ENCODE peak calls at places on chromosomes 3 and 15, in ten cellular contexts. Z is CD8-positive, alpha-beta T cell; E is HCT116; U is uterus; P is heart left ventricle; O is RWPE2; Q is IMR-90; B is right atrium auricular region; K is fibroblast of lung; N is A549. C is an unnamed sample.

GRCh38 chr15:88704791-88705768 is 66.3 kb downstream of the ISG20 start:
- DNase-seq in Z (no peak), N (no peak), Q (no peak), U (peak; percentile 58), P (peak; percentile 43), B (no peak), K (peak; percentile 58), E (no peak), O (peak; percentile 69), C (no peak)

GRCh38 chr3:114809668-114810413 is 337.2 kb downstream of the ZBTB20 start:
- DNase-seq in Q (peak; percentile 65), K (peak; percentile 74), B (no peak), Z (no peak), P (no peak), U (no peak), E (no peak), N (peak; percentile 11), O (no peak), C (no peak)

GRCh38 chr3:43695863-43696262 is 5.1 kb downstream of the ABHD5 start:
- DNase-seq in E (no peak), O (no peak), Z (no peak), K (no peak), B (no peak), P (no peak), U (no peak), N (no peak), Q (no peak), C (no peak)

GRCh38 chr3:464255-464654 is 267.7 kb downstream of the CHL1 start:
- DNase-seq in B (no peak), K (no peak), U (no peak), Q (no peak), E (no peak), O (no peak), N (no peak), P (no peak), Z (no peak), C (no peak)

GRCh38 chr3:11717768-11718581 is 74.3 kb upstream of the VGLL4 start:
- DNase-seq in O (no peak), N (peak; percentile 40), E (no peak), Q (peak; percentile 46), Z (no peak), K (peak; percentile 50), P (no peak), B (no peak), U (peak; percentile 24), C (no peak)

GRCh38 chr3:11221818-11222217 is 50.4 kb upstream of the ATG7 start:
- DNase-seq in O (no peak), Z (no peak), N (no peak), B (no peak), K (no peak), P (no peak), U (no peak), Q (no peak), E (no peak), C (no peak)

GRCh38 chr15:28989239-28989830 is 103.6 kb downstream of the APBA2 start:
- DNase-seq in N (peak; percentile 39), B (no peak), K (no peak), P (no peak), O (no peak), Z (no peak), Q (peak; percentile 21), E (no peak), U (no peak), C (no peak)

GRCh38 chr3:141959921-141960554 is 83.6 kb downstream of the ATP1B3 start:
- DNase-seq in K (peak; percentile 61), U (no peak), N (no peak), O (no peak), Z (no peak), P (no peak), B (peak; percentile 46), Q (peak; percentile 78), E (peak; percentile 12), C (no peak)

GRCh38 chr3:189710620-189711388 is 79.6 kb downstream of the TP63 start:
- DNase-seq in P (peak; percentile 45), O (peak; percentile 69), Q (peak; percentile 99), K (peak; percentile 91), U (peak; percentile 40), Z (no peak), N (peak; percentile 86), B (no peak), E (no peak), C (no peak)

GRCh38 chr15:100002091-100002620 is 268.9 kb upstream of the LYSMD4 start:
- DNase-seq in P (no peak), N (no peak), E (no peak), Z (no peak), O (peak; percentile 66), Q (no peak), K (no peak), B (no peak), U (no peak), C (no peak)

GRCh38 chr3:171875923-171876412 is 32.8 kb downstream of the TMEM212 start:
- DNase-seq in P (no peak), N (peak; percentile 51), Z (no peak), U (peak; percentile 34), K (no peak), Q (peak; percentile 19), E (no peak), O (no peak), B (no peak), C (no peak)

GRCh38 chr3:196969001-196969659 is 497 bp upstream of the PIGZ start:
- DNase-seq in N (no peak), O (no peak), Q (no peak), K (no peak), Z (no peak), P (no peak), U (no peak), E (no peak), B (no peak), C (peak; percentile 90)

GRCh38 chr3:146160233-146160963 is 586 bp downstream of the PLOD2 start:
- DNase-seq in N (peak; percentile 85), B (peak; percentile 88), U (peak; percentile 81), Z (no peak), E (peak; percentile 57), K (peak; percentile 80), Q (peak; percentile 79), P (peak; percentile 68), O (no peak), C (no peak)

DNA sequence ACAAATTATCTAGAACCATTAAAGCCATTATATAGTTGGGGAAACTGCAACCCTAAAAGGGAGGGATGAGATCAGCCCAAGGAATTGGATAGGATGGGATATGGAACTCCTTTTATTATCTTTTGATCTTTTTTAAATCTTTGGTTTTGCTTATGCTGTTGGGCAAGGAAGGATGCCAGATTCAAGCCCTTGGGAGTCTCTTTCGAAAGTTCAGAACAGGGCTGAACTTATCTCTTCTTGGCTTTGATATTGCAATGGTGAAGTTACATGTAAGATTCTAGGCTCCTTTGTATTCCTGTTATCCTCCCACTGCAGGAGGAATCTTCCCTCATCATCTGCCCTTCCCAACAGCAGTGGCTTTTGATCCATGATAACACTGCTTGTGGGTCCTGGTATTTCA is 10.0 kb upstream of the SLC22A13 start:
- DNase-seq in Z (no peak), Q (no peak), K (no peak), B (no peak), P (no peak), O (no peak), U (no peak), N (no peak), E (no peak), C (no peak)
- TF ChIP-seq CTCF in Z (no peak), Q (no peak), K (no peak), B (no peak), P (no peak), O (no peak), U (no peak), N (no peak), E (no peak), C (no peak)

GRCh38 chr3:73516656-73517055 is 108.1 kb downstream of the PDZRN3 start:
- DNase-seq in O (no peak), B (no peak), Z (no peak), K (peak; percentile 95), E (no peak), N (no peak), Q (peak; percentile 88), P (peak; percentile 72), U (peak; percentile 83), C (no peak)

GRCh38 chr3:73523661-73524060 is 101.1 kb downstream of the PDZRN3 start:
- DNase-seq in Q (no peak), K (no peak), B (no peak), O (no peak), U (no peak), P (no peak), N (no peak), E (no peak), Z (no peak), C (no peak)

GRCh38 chr3:73520931-73521461 is 103.7 kb downstream of the PDZRN3 start:
- DNase-seq in P (peak; percentile 50), N (no peak), U (peak; percentile 86), Q (peak; percentile 16), E (no peak), B (no peak), K (peak; percentile 66), O (no peak), Z (no peak), C (no peak)

GRCh38 chr3:73525591-73525990 is 99.2 kb downstream of the PDZRN3 start:
- DNase-seq in O (no peak), N (no peak), Z (no peak), P (no peak), Q (no peak), U (no peak), K (no peak), B (no peak), E (no peak), C (no peak)

GRCh38 chr3:73521936-73522335 is 102.8 kb downstream of the PDZRN3 start:
- DNase-seq in N (no peak), O (no peak), E (no peak), U (no peak), B (no peak), Z (no peak), K (no peak), P (no peak), Q (no peak), C (no peak)
- H3K4me1 ChIP-seq in N (no peaks in the 10 kb centered on the region), O (no peaks in the 10 kb centered on the region), E (no peaks in the 10 kb centered on the region), U (peaks cover 13% of the 10 kb centered on the region), B (no peaks in the 10 kb centered on the region), Z (no peaks in the 10 kb centered on the region), K (peaks cover under 1% of the 10 kb centered on the region), P (peaks cover 35% of the 10 kb centered on the region), Q (peaks cover 11% of the 10 kb centered on the region), C (no peaks in the 10 kb centered on the region)

GRCh38 chr3:82376883-82377282 is 615.4 kb upstream of the GBE1 start:
- DNase-seq in E (peak; percentile 4), K (no peak), O (no peak), N (peak; percentile 13), U (no peak), Q (no peak), Z (no peak), B (no peak), P (no peak), C (no peak)
- H3K9me3 ChIP-seq in E (peaks cover 10% of the 10 kb centered on the region), K (no peaks in the 10 kb centered on the region), O (peaks cover 7% of the 10 kb centered on the region), N (peaks cover 4% of the 10 kb centered on the region), U (no peaks in the 10 kb centered on the region), Q (peaks cover 15% of the 10 kb centered on the region), Z (no peaks in the 10 kb centered on the region), B (no peaks in the 10 kb centered on the region), P (no peaks in the 10 kb centered on the region), C (peaks cover 22% of the 10 kb centered on the region)

DNA sequence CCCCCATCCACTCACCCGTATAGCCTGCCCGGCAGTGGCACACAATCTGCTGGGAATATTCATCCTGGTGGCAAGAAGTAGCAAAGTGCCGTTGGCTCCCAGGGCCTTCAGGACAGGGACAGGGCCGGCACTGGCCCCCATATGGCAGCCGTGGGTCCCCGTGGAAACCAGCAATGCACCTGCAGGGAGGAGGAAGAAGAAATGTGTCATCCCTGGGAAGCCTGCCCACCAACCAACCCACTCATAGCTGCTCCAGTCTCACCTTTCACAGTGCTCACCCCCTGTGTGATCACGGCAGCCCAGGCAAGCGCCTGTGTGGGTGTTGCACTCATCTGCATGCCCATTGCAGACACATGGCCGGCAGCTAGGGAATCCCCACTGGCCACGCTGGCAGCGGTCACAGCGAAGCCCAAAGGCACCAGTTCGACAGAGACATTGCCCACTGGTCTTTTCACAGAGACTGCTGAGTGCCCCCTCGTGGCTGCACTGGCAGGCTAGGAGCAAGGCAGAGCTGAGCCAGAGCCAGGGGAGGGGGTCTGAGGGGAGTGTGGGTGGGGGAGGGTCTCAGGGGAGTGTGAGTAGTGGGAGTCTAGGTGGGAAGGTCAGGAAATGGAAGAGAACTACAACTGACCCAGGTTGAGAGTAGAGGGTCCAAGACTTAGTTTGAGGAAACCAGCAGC is 4.5 kb upstream of the USP19 start:
- DNase-seq in E (no peak), Q (peak; percentile 59), O (no peak), P (no peak), N (no peak), B (no peak), K (no peak), Z (no peak), U (no peak), C (no peak)
- TF ChIP-seq CTCF in E (no peak), Q (no peak), O (no peak), P (no peak), N (peak; percentile 8), B (no peak), K (peak; percentile 2), Z (no peak), U (no peak), C (no peak)

C was measured in spleen.